ENCODE peak calls at places on chromosomes 7 and 10, in nine cellular contexts. G is T-helper 2 cell; X is H7; S is activated naive CD4-positive, alpha-beta T cell; P is chondrocyte; H is MCF 10A; Y is H4; A is NCI-H1417; C is Right ventricle myocardium superior. F is an unnamed sample.

GRCh38 chr7:82699773-82700186 is 256.2 kb upstream of the CACNA2D1 start:
- DNase-seq in S (no peak), H (peak; percentile 44), A (no peak), Y (peak; percentile 91), G (no peak), X (no peak), C (no peak), P (no peak), F (peak; percentile 95)

GRCh38 chr7:922334-923107 is 32.0 kb downstream of the ADAP1 start:
- DNase-seq in X (no peak), H (no peak), A (no peak), G (peak; percentile 53), Y (no peak), C (peak; percentile 34), S (no peak), P (peak; percentile 77), F (no peak)

GRCh38 chr7:33807779-33808482 is 97.4 kb upstream of the BMPER start:
- DNase-seq in S (no peak), C (no peak), P (no peak), H (peak; percentile 59), A (no peak), Y (peak; percentile 51), G (no peak), X (peak; percentile 60), F (peak; percentile 99)

GRCh38 chr10:79049931-79050895 is 18.6 kb upstream of the ZMIZ1 start:
- DNase-seq in S (no peak), P (peak; percentile 63), Y (no peak), X (peak; percentile 50), H (no peak), G (no peak), A (no peak), C (no peak), F (peak; percentile 54)

GRCh38 chr10:105161149-105161548 is 520.1 kb downstream of the SORCS3 start:
- DNase-seq in A (no peak), C (no peak), S (no peak), G (no peak), H (no peak), X (no peak), Y (no peak), P (no peak), F (no peak)

GRCh38 chr7:116691664-116692063 is 19.7 kb downstream of the MET start:
- DNase-seq in X (no peak), P (no peak), H (peak; percentile 66), G (no peak), S (no peak), C (no peak), A (no peak), Y (no peak), F (peak; percentile 69)

GRCh38 chr7:129925416-129926002 is 27.3 kb downstream of the UBE2H start:
- DNase-seq in P (no peak), S (no peak), C (no peak), A (no peak), G (no peak), X (no peak), H (no peak), Y (no peak), F (no peak)

GRCh38 chr10:70510453-70510852 is 31.9 kb downstream of the PALD1 start:
- DNase-seq in X (peak; percentile 52), H (no peak), Y (no peak), C (no peak), S (no peak), P (no peak), A (no peak), G (no peak), F (no peak)

GRCh38 chr7:105141068-105141467 is 127.1 kb downstream of the KMT2E start:
- DNase-seq in X (peak; percentile 64), P (no peak), Y (peak; percentile 27), C (no peak), S (no peak), A (no peak), H (peak; percentile 18), G (no peak), F (peak; percentile 17)

GRCh38 chr7:12951397-12951801 is 264.0 kb downstream of the ARL4A start:
- DNase-seq in G (no peak), P (no peak), Y (peak; percentile 90), H (peak; percentile 80), X (no peak), A (no peak), S (no peak), C (no peak), F (peak; percentile 89)

GRCh38 chr10:108452483-108453060 is 1288.1 kb upstream of the SORCS1 start:
- DNase-seq in C (no peak), A (no peak), X (no peak), H (no peak), P (no peak), G (no peak), S (no peak), Y (no peak), F (no peak)

GRCh38 chr10:76973515-76974289 is 663.9 kb downstream of the KCNMA1 start:
- DNase-seq in X (no peak), G (no peak), S (no peak), H (no peak), A (peak; percentile 20), C (no peak), Y (peak; percentile 45), P (no peak), F (peak; percentile 84)

GRCh38 chr7:47444376-47445098 is 137.4 kb downstream of the TNS3 start:
- DNase-seq in G (no peak), P (no peak), A (no peak), S (no peak), X (peak; percentile 54), H (peak; percentile 38), C (no peak), Y (peak; percentile 75), F (peak; percentile 35)

GRCh38 chr10:49622426-49623425 is 8.9 kb downstream of the CHAT start:
- DNase-seq in X (no peak), S (no peak), Y (no peak), P (peak; percentile 41), C (no peak), H (no peak), A (no peak), G (no peak), F (no peak)

GRCh38 chr10:1024103-1024502 is 1.6 kb downstream of the IDI2 start:
- DNase-seq in Y (no peak), X (no peak), A (no peak), G (no peak), P (no peak), S (no peak), C (no peak), H (no peak), F (no peak)

GRCh38 chr7:52854681-52855080 is 180.8 kb upstream of the POM121L12 start:
- DNase-seq in S (no peak), C (no peak), X (no peak), P (no peak), G (no peak), Y (no peak), H (no peak), A (no peak), F (no peak)

F was measured in bronchial epithelial cell.